ENCODE peak calls at places on chromosome 1, in seven cellular contexts. J, V, I, O, D, R and P are unnamed samples.

GRCh38 chr1:4723106-4723505 is 68.7 kb downstream of the AJAP1 start:
- DNase-seq in J (no peak), V (no peak), I (no peak), O (no peak), D (no peak), R (no peak), P (no peak)

GRCh38 chr1:180672105-180672504 is 40.3 kb downstream of the XPR1 start:
- DNase-seq in J (no peak), V (no peak), I (no peak), O (no peak), D (no peak), R (peak), P (no peak)

GRCh38 chr1:3530086-3530930 is 75.8 kb downstream of the ARHGEF16 start:
- DNase-seq in J (no peak), V (no peak), I (no peak), O (no peak), D (peak), R (no peak), P (no peak)

GRCh38 chr1:109446236-109446635 is 20.0 kb upstream of the PSMA5 start:
- DNase-seq in J (no peak), V (no peak), I (no peak), O (no peak), D (no peak), R (no peak), P (no peak)

GRCh38 chr1:153312569-153313186 is at the start of gene PGLYRP3:
- DNase-seq in J (no peak), V (no peak), I (no peak), O (no peak), D (no peak), R (no peak), P (no peak)

GRCh38 chr1:53401815-53402745 is 57.1 kb upstream of the DMRTB1 start:
- DNase-seq in J (no peak), V (no peak), I (no peak), O (no peak), D (no peak), R (no peak), P (no peak)

GRCh38 chr1:19385869-19386591 is 73.9 kb downstream of the SLC66A1 start:
- DNase-seq in J (peak), V (no peak), I (no peak), O (no peak), D (peak), R (peak), P (no peak)

GRCh38 chr1:170145691-170146676 is at the start of gene NTMT2:
- DNase-seq in J (no peak), V (no peak), I (no peak), O (no peak), D (no peak), R (peak), P (no peak)

GRCh38 chr1:228898582-228898992 is 163.3 kb downstream of the RHOU start:
- DNase-seq in J (no peak), V (no peak), I (no peak), O (peak), D (peak), R (no peak), P (no peak)

GRCh38 chr1:19812875-19813650 is 2.0 kb downstream of the RNF186 start:
- DNase-seq in J (no peak), V (no peak), I (no peak), O (no peak), D (no peak), R (no peak), P (no peak)

GRCh38 chr1:169644298-169644697 is 14.4 kb upstream of the SELP start:
- DNase-seq in J (no peak), V (no peak), I (no peak), O (no peak), D (no peak), R (no peak), P (no peak)

GRCh38 chr1:1225913-1226312 is 5.9 kb downstream of the SDF4 start:
- DNase-seq in J (no peak), V (no peak), I (no peak), O (no peak), D (peak), R (no peak), P (no peak)